ENCODE peak calls at places on chromosomes 11 and 22, in five cellular contexts. K is PC-3, L is cardiac fibroblast, I is foreskin fibroblast, W is mesothelial cell of epicardium. E is an unnamed sample.
A peak's percentile ranks its signal among the peaks of the same experiment; 100 is the strongest.

GRCh38 chr22:20272174-20272573 is 4.1 kb upstream of the RTN4R start:
- DNase-seq in I (no peak), L (no peak), K (no peak), W (no peak), E (no peak)

GRCh38 chr11:102453286-102453797 is 777 bp upstream of the TMEM123 start:
- DNase-seq in I (no peak), K (peak; percentile 42), W (peak; percentile 27), L (no peak), E (no peak)

GRCh38 chr22:39545310-39546063 is 12.9 kb upstream of the RPS19BP1 start:
- DNase-seq in K (no peak), L (peak; percentile 48), W (peak; percentile 60), I (no peak), E (no peak)

GRCh38 chr22:41542224-41542623 is 2.0 kb downstream of the POLR3H start:
- DNase-seq in L (no peak), I (no peak), K (no peak), W (no peak), E (no peak)

GRCh38 chr22:42680648-42681047 is 31.5 kb upstream of the CYB5R3 start:
- DNase-seq in L (peak; percentile 93), W (no peak), I (peak; percentile 94), K (peak; percentile 96), E (no peak)

GRCh38 chr11:119751281-119752060 is 22.5 kb upstream of the NECTIN1 start:
- DNase-seq in I (no peak), K (no peak), L (no peak), W (no peak), E (no peak)

GRCh38 chr11:111148116-111148515 is 97.4 kb upstream of the POU2AF2 start:
- DNase-seq in W (no peak), I (no peak), K (no peak), L (peak; percentile 18), E (no peak)

GRCh38 chr22:37965940-37966664 is 12.6 kb downstream of the POLR2F start:
- DNase-seq in K (no peak), W (no peak), L (no peak), I (no peak), E (no peak)

GRCh38 chr22:37470087-37470445 is 16.1 kb downstream of the MFNG start:
- DNase-seq in W (no peak), L (no peak), I (no peak), K (no peak), E (no peak)

GRCh38 chr22:24315367-24315781 is 44.7 kb downstream of the SPECC1L start:
- DNase-seq in L (no peak), K (no peak), W (no peak), I (peak; percentile 18), E (no peak)

GRCh38 chr11:130246719-130247118 is 68.0 kb downstream of the ZBTB44 start:
- DNase-seq in I (peak; percentile 28), L (peak; percentile 11), K (peak; percentile 50), W (no peak), E (no peak)

GRCh38 chr11:61679893-61680621 is at the start of gene DAGLA:
- DNase-seq in L (peak; percentile 65), I (peak; percentile 27), W (peak; percentile 69), K (peak; percentile 81), E (peak; percentile 84)

GRCh38 chr11:83549984-83550667 is 264.0 kb upstream of the CCDC90B start:
- DNase-seq in K (no peak), I (no peak), L (no peak), W (no peak), E (no peak)

GRCh38 chr22:22171357-22172218 is 73.0 kb upstream of the VPREB1 start:
- DNase-seq in I (peak; percentile 3), W (no peak), K (peak; percentile 44), L (no peak), E (no peak)

GRCh38 chr11:396511-396947 is 2.5 kb downstream of the PKP3 start:
- DNase-seq in I (peak; percentile 34), W (no peak), L (peak; percentile 42), K (no peak), E (no peak)

GRCh38 chr11:35963911-35964310 is 20.0 kb downstream of the LDLRAD3 start:
- DNase-seq in L (peak; percentile 97), W (no peak), I (no peak), K (no peak), E (no peak)

GRCh38 chr11:48210052-48210451 is 6.6 kb upstream of the OR4B1 start:
- DNase-seq in W (no peak), K (peak; percentile 35), I (no peak), L (no peak), E (no peak)

GRCh38 chr22:49269928-49270327 is 557.7 kb downstream of the BRD1 start:
- DNase-seq in K (no peak), W (no peak), I (no peak), L (no peak), E (peak; percentile 49)

GRCh38 chr11:70544774-70545625 is 146.7 kb downstream of the CTTN start:
- DNase-seq in K (peak; percentile 74), L (peak; percentile 8), I (no peak), W (no peak), E (no peak)

GRCh38 chr11:32852142-32852541 is 22.4 kb downstream of the PRRG4 start:
- DNase-seq in I (no peak), L (peak; percentile 30), K (peak; percentile 23), W (no peak), E (no peak)

GRCh38 chr22:50444663-50445062 is 30.2 kb downstream of the SBF1 start:
- DNase-seq in K (peak; percentile 38), L (peak; percentile 79), W (no peak), I (peak; percentile 83), E (no peak)

GRCh38 chr11:10654211-10655150 is 39.1 kb downstream of the IRAG1 start:
- DNase-seq in K (peak; percentile 62), W (no peak), L (peak; percentile 84), I (peak; percentile 58), E (no peak)

GRCh38 chr11:121564948-121565684 is 112.3 kb upstream of the SORL1-AS1 start:
- DNase-seq in W (no peak), L (no peak), I (no peak), K (no peak), E (no peak)

DNA sequence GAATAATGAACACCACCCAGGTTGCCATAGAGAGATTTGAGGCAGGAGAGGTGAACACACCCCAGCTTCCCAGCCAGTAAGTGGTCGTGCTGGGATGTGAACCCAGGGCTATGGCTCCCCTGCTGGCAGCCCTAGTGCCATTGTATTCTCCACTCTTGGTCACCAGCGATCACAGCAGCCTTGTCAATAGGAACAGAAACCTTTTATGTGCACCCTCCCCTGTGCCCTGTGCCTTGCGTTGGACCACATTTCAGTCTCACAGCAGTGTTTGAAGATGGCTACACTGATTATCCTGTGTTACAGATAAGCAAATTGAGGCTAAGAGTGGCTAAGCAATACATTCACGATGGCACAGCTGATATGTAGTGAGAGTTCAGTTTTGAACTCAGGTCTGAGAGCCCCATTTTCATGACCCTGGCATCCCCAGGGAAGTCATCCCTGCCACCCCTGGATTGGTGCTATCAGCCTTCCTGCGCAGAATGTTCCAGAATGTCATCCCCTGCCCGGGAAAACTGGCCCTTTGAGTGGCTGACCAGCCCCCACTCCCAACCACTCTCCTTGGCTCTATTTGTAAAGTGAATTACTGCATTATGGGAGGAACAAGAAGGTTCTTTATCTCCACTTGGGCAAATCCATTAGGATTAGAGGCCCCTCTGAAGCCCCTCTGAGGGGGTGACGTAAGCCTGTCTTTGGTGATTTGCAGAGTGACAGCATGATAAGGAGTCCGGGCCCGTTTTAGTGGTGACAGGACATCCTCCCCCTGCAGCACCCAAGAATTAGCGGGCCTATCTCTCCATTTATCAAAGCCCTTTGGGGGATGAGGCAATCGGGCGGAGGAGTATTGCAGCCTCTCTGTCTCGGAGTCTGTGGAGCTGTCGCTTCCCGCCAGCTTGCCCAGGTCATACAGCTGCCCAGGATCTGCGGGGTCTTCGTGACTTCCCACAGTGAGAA is 30.9 kb downstream of the SMIM38 start:
- DNase-seq in L (no peak), W (no peak), K (no peak), I (no peak), E (no peak)
- TF ChIP-seq CTCF in L (no peak), W (no peak), K (peak; percentile 31), I (peak; percentile 18), E (peak; percentile 42)

DNA sequence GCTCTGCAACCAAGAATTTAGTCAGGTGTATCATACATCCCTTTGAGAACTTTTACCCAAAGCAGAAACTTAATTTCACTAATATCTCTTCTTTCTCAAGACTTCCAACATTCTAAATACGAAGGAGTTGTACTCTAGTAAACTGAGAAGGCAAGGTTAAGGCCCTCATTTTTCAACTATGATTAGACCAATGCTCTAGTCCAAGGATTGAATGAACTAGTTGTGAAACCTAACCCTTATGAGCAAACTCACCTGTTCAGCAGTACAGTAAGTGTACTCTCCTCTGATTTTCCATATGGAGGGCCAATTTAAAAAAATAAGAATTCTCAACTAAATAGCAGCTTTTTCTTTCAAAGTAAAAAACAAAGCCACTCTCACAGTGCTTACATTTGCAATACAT is 179.9 kb upstream of the C11orf58 start:
- DNase-seq in K (no peak), W (no peak), L (no peak), I (no peak), E (no peak)
- TF ChIP-seq CTCF in K (no peak), W (no peak), L (no peak), I (no peak), E (no peak)

GRCh38 chr11:62786318-62787004 is 741 bp upstream of the TMEM179B start:
- DNase-seq in W (peak; percentile 77), I (peak; percentile 78), K (peak; percentile 95), L (peak; percentile 86), E (peak; percentile 91)
- TF ChIP-seq CTCF in W (peak; percentile 100), I (peak; percentile 98), K (peak; percentile 95), L (peak; percentile 99), E (peak; percentile 92)

GRCh38 chr22:18034076-18034475 is 9.7 kb upstream of the MICAL3 start:
- DNase-seq in L (no peak), I (no peak), K (no peak), W (no peak), E (no peak)

GRCh38 chr22:18035740-18036139 is 11.4 kb upstream of the MICAL3 start:
- DNase-seq in W (no peak), L (peak; percentile 42), I (no peak), K (peak; percentile 52), E (no peak)

GRCh38 chr22:18032455-18033101 is 8.2 kb upstream of the MICAL3 start:
- DNase-seq in I (peak; percentile 81), K (peak; percentile 92), L (peak; percentile 43), W (no peak), E (no peak)

GRCh38 chr22:18031670-18032454 is 7.5 kb upstream of the MICAL3 start:
- DNase-seq in K (peak; percentile 95), I (peak; percentile 91), L (peak; percentile 84), W (no peak), E (no peak)

GRCh38 chr22:18033204-18033998 is 9.0 kb upstream of the MICAL3 start:
- DNase-seq in L (peak; percentile 63), I (peak; percentile 28), K (peak; percentile 17), W (no peak), E (no peak)
- TF ChIP-seq CTCF in L (no peak), I (peak; percentile 3), K (no peak), W (no peak), E (no peak)

DNA sequence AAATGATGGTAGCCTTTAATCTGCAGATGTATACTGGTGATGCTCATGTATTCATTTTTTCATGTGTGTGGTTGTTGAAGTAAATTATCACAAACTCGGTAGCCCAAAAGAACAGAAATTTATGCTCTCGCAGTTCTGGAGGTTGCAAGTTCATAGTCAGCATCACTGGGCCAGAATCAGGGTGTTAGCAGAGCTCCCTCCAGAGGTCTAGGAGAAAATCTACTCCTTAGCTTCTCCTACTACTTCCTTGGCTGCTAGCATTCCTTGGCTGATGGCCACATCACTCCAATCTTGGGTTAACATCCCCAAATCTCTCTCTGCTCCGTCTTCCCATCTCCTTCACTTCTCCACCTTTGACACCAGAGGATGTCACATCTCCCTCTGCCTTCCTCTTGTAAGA is 45.3 kb upstream of the GALNT18 start:
- DNase-seq in K (peak; percentile 24), I (no peak), W (no peak), L (peak; percentile 13), E (no peak)
- TF ChIP-seq CTCF in K (peak; percentile 37), I (no peak), W (no peak), L (no peak), E (no peak)